ENCODE peak calls at places on chromosomes 2 and 18, in six cellular contexts. S is heart left ventricle, V is endodermal cell, M is fibroblast of lung, F is HCT116, Y is cardiac muscle cell. Z is an unnamed sample. For H3K9me3, the result is how much of the 10 kb centered on the place peaks cover.

GRCh38 chr2:238467772-238468171 is 41.0 kb downstream of the ASB1 start:
- DNase-seq in M (no peak), Y (no peak), V (no peak), S (no peak), F (no peak), Z (no peak)

GRCh38 chr2:241067501-241068135 is 34.5 kb downstream of the MTERF4 start:
- DNase-seq in S (no peak), F (no peak), Y (no peak), V (no peak), M (no peak), Z (no peak)

GRCh38 chr2:239266779-239267410 is 133.9 kb downstream of the HDAC4 start:
- DNase-seq in M (no peak), S (peak), Y (no peak), V (no peak), F (no peak), Z (no peak)

GRCh38 chr2:81196933-81197628 is 892.5 kb upstream of the LRRTM1 start:
- DNase-seq in M (no peak), V (no peak), F (no peak), S (no peak), Y (no peak), Z (no peak)

GRCh38 chr2:223945755-223946154 is 620 bp upstream of the WDFY1 start:
- DNase-seq in Y (no peak), F (no peak), M (no peak), V (no peak), S (no peak), Z (no peak)

GRCh38 chr2:102061962-102062795 is 70.4 kb downstream of the IL1R2 start:
- DNase-seq in V (no peak), Y (no peak), M (peak), S (peak), F (no peak), Z (no peak)

GRCh38 chr2:187934236-187934635 is 357.4 kb upstream of the GULP1 start:
- DNase-seq in F (no peak), Y (no peak), M (no peak), V (no peak), S (no peak), Z (no peak)

GRCh38 chr2:3001595-3002184 is 375.9 kb downstream of the EIPR1 start:
- DNase-seq in S (no peak), M (no peak), V (no peak), Y (peak), F (no peak), Z (no peak)

GRCh38 chr2:150729495-150729955 is 242.1 kb upstream of the RND3 start:
- DNase-seq in V (no peak), S (no peak), F (no peak), Y (no peak), M (peak), Z (no peak)
- H3K9me3 ChIP-seq in V (under half), S (under half), F (under half), Y (under half), M (under half), Z (under half)

DNA sequence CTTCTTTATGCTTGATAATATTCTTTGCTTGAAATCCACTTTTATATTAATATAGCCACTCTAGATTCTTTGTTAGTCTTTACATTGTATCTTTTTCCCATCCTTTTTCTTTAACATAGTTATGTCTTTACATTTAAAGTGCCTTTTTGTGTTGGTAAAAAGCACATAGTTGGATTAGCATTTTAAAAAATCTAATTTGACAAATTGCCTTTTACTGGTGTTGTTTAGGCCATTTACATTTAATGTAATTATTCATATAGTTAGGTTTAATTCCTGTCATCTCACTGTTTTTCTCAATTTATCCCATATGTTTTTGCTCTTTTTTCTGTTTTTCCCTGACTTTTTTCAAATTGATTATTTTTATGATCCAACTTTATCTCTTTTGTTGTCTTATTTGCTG is 93.2 kb downstream of the BCL2L11 start:
- DNase-seq in F (no peak), Y (no peak), V (no peak), M (no peak), S (no peak), Z (no peak)
- H3K9me3 ChIP-seq in F (under half), Y (under half), V (under half), M (under half), S (under half), Z (under half)

DNA sequence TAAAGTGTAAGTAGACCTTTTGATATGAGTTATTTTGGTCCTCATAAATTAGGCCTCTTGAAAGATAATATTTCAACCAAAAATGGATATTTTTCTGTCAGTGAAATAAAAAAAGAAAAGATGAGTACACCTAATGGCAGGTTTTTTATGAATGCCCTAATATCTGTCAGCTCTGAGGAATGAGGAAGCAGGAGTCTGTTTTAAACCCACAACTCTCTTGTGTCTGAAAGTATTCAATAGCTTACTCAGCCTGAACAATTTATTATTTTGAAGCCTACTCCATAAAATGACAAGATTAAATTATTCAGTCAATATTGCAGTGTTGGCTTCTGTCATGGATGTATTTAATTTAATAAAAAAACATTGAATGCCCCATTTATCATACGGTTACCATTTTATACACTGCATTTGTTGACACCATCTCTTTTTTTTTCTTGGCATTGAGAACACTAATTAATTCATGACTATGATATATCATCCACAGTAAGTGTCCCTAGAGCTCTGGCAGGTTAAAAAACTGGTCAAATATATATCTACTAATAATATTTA is 548.2 kb downstream of the CBLN2 start:
- DNase-seq in V (no peak), S (no peak), F (no peak), Y (no peak), M (no peak), Z (no peak)
- H3K9me3 ChIP-seq in V (under half), S (under half), F (under half), Y (under half), M (under half), Z (under half)

GRCh38 chr18:72910045-72910444 is 42.3 kb upstream of the NETO1 start:
- DNase-seq in M (no peak), Y (no peak), F (no peak), S (no peak), V (no peak), Z (no peak)
- H3K9me3 ChIP-seq in M (under half), Y (under half), F (under half), S (under half), V (under half), Z (under half)

GRCh38 chr2:52342458-52342857 is 1310.5 kb upstream of the NRXN1 start:
- DNase-seq in S (no peak), Y (no peak), M (no peak), F (no peak), V (no peak), Z (peak)
- H3K9me3 ChIP-seq in S (under half), Y (under half), M (under half), F (under half), V (under half), Z (under half)

DNA sequence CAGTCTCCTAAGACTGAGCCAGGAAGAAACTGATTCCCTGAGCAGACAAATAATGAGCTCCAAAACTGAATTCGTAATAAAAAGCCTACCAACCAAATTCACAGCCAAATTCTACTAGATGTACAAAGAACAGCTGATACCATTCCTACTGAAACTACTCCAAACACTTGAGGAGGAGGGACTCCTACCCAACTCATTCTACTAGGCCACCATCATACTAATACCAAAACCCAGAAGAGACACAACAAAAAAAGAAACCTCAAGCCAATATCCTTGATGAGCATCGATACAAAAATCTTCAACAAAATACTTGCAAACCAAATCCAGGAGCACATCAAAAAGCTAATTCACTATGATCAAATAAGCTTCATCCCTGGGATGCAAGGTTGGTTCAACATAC is 20.0 kb downstream of the RNU4ATAC start:
- DNase-seq in Y (no peak), F (no peak), M (no peak), V (no peak), S (no peak), Z (no peak)
- H3K9me3 ChIP-seq in Y (under half), F (under half), M (under half), V (under half), S (under half), Z (under half)

DNA sequence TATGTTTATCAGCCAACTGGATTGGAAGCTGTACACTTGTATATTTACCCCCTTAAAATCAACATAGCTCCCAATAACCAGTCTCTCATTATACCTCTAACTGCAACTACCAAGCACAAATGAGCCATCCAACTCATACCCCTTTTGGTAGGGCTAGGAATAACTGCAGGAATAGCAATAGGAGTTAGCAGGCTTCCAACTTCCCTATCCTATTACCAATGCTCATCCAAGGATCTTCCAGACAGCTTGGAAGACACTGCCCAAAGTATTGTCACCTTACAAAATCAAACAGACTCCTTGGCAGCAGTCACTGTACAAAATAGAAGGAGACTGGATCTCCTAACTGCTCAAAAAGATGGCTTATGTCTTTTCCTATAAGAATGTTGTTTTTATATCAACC is 61.6 kb downstream of the SLC25A12 start:
- DNase-seq in S (no peak), F (no peak), M (no peak), V (no peak), Y (no peak), Z (no peak)
- H3K9me3 ChIP-seq in S (under half), F (under half), M (under half), V (under half), Y (under half), Z (under half)

GRCh38 chr2:85887566-85888019 is 1.2 kb downstream of the ST3GAL5 start:
- DNase-seq in F (no peak), S (peak), M (peak), V (peak), Y (peak), Z (no peak)

GRCh38 chr2:85890522-85891176 is 1.9 kb upstream of the ST3GAL5 start:
- DNase-seq in M (no peak), V (no peak), Y (no peak), S (no peak), F (no peak), Z (no peak)

GRCh38 chr2:85889648-85890281 is 975 bp upstream of the ST3GAL5 start:
- DNase-seq in Y (no peak), F (no peak), S (no peak), M (no peak), V (no peak), Z (no peak)

GRCh38 chr2:85888020-85888744 is 608 bp downstream of the ST3GAL5 start:
- DNase-seq in M (no peak), S (no peak), F (no peak), V (peak), Y (peak), Z (no peak)

DNA sequence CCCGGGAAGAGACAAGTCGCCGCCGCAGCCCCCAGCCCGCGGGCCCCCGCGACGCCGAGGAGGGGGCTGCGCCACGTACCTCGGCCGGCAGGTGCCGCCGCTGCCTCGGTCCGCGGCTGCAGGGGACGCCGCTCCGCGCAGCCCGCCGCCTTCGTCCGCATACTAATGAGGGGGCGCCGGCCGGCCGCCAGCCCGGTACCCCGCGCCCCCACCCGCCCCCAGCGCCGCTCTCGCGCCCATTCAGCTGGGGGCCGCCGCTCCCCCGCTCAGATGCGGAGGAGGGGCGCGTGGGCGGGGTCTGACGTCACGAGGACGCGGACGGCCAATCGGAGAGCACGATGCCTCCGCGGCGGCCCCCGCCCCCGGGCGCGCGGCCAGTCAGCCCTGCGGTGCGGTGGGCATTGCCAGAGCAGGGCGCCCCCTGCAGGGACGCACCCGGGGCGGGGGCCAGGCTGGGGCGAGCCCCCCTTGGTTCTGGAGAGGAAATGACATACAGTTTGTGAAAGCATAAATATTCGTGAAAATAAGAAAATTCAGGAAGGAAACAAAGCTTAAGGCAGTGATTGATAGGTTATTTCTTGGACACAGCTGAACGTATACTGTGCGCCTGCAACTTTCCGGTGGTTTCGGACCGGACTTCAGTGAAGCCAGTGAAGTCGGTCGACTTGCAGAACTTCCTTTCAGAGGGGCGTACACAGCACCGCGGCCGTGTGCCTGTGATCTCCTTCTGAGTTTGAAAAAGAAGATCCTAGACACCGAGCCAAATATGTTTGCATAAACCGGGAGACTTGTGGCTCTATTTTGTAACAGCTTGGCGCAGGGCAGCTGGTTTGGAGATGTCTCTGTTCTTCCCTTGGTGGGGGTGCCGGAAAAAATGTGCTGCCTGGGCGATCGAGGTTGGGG is at the start of gene ST3GAL5:
- DNase-seq in Y (peak), M (peak), F (peak), V (peak), S (peak), Z (no peak)
- H3K9me3 ChIP-seq in Y (under half), M (under half), F (under half), V (under half), S (under half), Z (under half)

Z was measured in AG04450.